ENCODE peak calls at places on chromosomes 5 and 9, in six cellular contexts. One of them, this sample, is unnamed.

GRCh38 chr9:131060902-131061630 is 35.3 kb upstream of the AIF1L start:
- DNase-seq in stimulated activated naive CD8-positive, alpha-beta T cell treated with anti-CD3 and anti-CD28 coated beads, Interleukin-15, Interleukin-2, amounts not matched to agents 100 U/mL and 50 U/mL, for 24 hours: no peak
- DNase-seq in stomach: no peak
- DNase-seq in A673: no peak
- DNase-seq in stimulated activated naive B cell treated with anti-CD40 and anti-IgM and Interleukin-4, amounts not matched to agents 10 μg/mL and 1 μg/mL and 100 μg/mL, for 72 hours: no peak
- DNase-seq in cardiac septum: no peak
- DNase-seq in this sample: no peak

GRCh38 chr5:40681351-40682311 is 1.9 kb downstream of the PTGER4 start:
- DNase-seq in stimulated activated naive CD8-positive, alpha-beta T cell treated with anti-CD3 and anti-CD28 coated beads, Interleukin-15, Interleukin-2, amounts not matched to agents 100 U/mL and 50 U/mL, for 24 hours: peak
- DNase-seq in stomach: peak
- DNase-seq in cardiac septum: peak
- DNase-seq in stimulated activated naive B cell treated with anti-CD40 and anti-IgM and Interleukin-4, amounts not matched to agents 10 μg/mL and 1 μg/mL and 100 μg/mL, for 72 hours: peak
- DNase-seq in A673: no peak
- DNase-seq in this sample: no peak

GRCh38 chr5:154449786-154450185 is 4.0 kb downstream of the SAP30L start:
- DNase-seq in stimulated activated naive CD8-positive, alpha-beta T cell treated with anti-CD3 and anti-CD28 coated beads, Interleukin-15, Interleukin-2, amounts not matched to agents 100 U/mL and 50 U/mL, for 24 hours: no peak
- DNase-seq in stomach: no peak
- DNase-seq in stimulated activated naive B cell treated with anti-CD40 and anti-IgM and Interleukin-4, amounts not matched to agents 10 μg/mL and 1 μg/mL and 100 μg/mL, for 72 hours: no peak
- DNase-seq in cardiac septum: no peak
- DNase-seq in A673: no peak
- DNase-seq in this sample: no peak

GRCh38 chr5:75567710-75568109 is 43.5 kb upstream of the ANKDD1B start:
- DNase-seq in A673: peak
- DNase-seq in stimulated activated naive CD8-positive, alpha-beta T cell treated with anti-CD3 and anti-CD28 coated beads, Interleukin-15, Interleukin-2, amounts not matched to agents 100 U/mL and 50 U/mL, for 24 hours: no peak
- DNase-seq in stimulated activated naive B cell treated with anti-CD40 and anti-IgM and Interleukin-4, amounts not matched to agents 10 μg/mL and 1 μg/mL and 100 μg/mL, for 72 hours: no peak
- DNase-seq in stomach: no peak
- DNase-seq in cardiac septum: no peak
- DNase-seq in this sample: peak

GRCh38 chr9:93673271-93673843 is 97.0 kb downstream of the PHF2 start:
- DNase-seq in cardiac septum: peak
- DNase-seq in A673: peak
- DNase-seq in stimulated activated naive CD8-positive, alpha-beta T cell treated with anti-CD3 and anti-CD28 coated beads, Interleukin-15, Interleukin-2, amounts not matched to agents 100 U/mL and 50 U/mL, for 24 hours: peak
- DNase-seq in stomach: peak
- DNase-seq in stimulated activated naive B cell treated with anti-CD40 and anti-IgM and Interleukin-4, amounts not matched to agents 10 μg/mL and 1 μg/mL and 100 μg/mL, for 72 hours: no peak
- DNase-seq in this sample: no peak

GRCh38 chr9:76643399-76644117 is 120.7 kb upstream of the PCA3 start:
- DNase-seq in stimulated activated naive B cell treated with anti-CD40 and anti-IgM and Interleukin-4, amounts not matched to agents 10 μg/mL and 1 μg/mL and 100 μg/mL, for 72 hours: peak
- DNase-seq in cardiac septum: no peak
- DNase-seq in stomach: no peak
- DNase-seq in stimulated activated naive CD8-positive, alpha-beta T cell treated with anti-CD3 and anti-CD28 coated beads, Interleukin-15, Interleukin-2, amounts not matched to agents 100 U/mL and 50 U/mL, for 24 hours: no peak
- DNase-seq in A673: no peak
- DNase-seq in this sample: no peak

GRCh38 chr5:7589800-7590199 is 193.9 kb downstream of the ADCY2 start:
- DNase-seq in stomach: no peak
- DNase-seq in cardiac septum: no peak
- DNase-seq in A673: no peak
- DNase-seq in stimulated activated naive B cell treated with anti-CD40 and anti-IgM and Interleukin-4, amounts not matched to agents 10 μg/mL and 1 μg/mL and 100 μg/mL, for 72 hours: no peak
- DNase-seq in stimulated activated naive CD8-positive, alpha-beta T cell treated with anti-CD3 and anti-CD28 coated beads, Interleukin-15, Interleukin-2, amounts not matched to agents 100 U/mL and 50 U/mL, for 24 hours: no peak
- DNase-seq in this sample: no peak

GRCh38 chr9:3241290-3241689 is 284.5 kb downstream of the RFX3 start:
- DNase-seq in stimulated activated naive B cell treated with anti-CD40 and anti-IgM and Interleukin-4, amounts not matched to agents 10 μg/mL and 1 μg/mL and 100 μg/mL, for 72 hours: no peak
- DNase-seq in A673: peak
- DNase-seq in stimulated activated naive CD8-positive, alpha-beta T cell treated with anti-CD3 and anti-CD28 coated beads, Interleukin-15, Interleukin-2, amounts not matched to agents 100 U/mL and 50 U/mL, for 24 hours: no peak
- DNase-seq in stomach: no peak
- DNase-seq in cardiac septum: no peak
- DNase-seq in this sample: no peak

This sample was measured in GM12878.